ENCODE peak calls at places on chromosomes 16 and 17, in five cellular contexts. Q is sigmoid colon, R is heart left ventricle, B is substantia nigra, I is NCI-H510A. U is an unnamed sample.

GRCh38 chr17:70772761-70773160 is 603.4 kb downstream of the KCNJ2 start:
- DNase-seq in R (no peak), Q (no peak), B (no peak), I (no peak), U (no peak)

GRCh38 chr16:58509256-58510096 is 5.8 kb upstream of the SETD6 start:
- DNase-seq in Q (peak), R (no peak), I (no peak), B (no peak), U (no peak)

GRCh38 chr17:57705921-57706695 is 39.0 kb downstream of the CCDC182 start:
- DNase-seq in B (no peak), R (no peak), I (no peak), Q (no peak), U (no peak)

GRCh38 chr16:75011634-75012307 is 12.9 kb downstream of the ZNRF1 start:
- DNase-seq in I (no peak), R (peak), B (no peak), Q (no peak), U (no peak)

GRCh38 chr16:27639588-27640276 is 89.8 kb downstream of the KATNIP start:
- DNase-seq in Q (no peak), R (no peak), I (peak), B (no peak), U (peak)

GRCh38 chr16:2229091-2229490 is 5.7 kb downstream of the E4F1 start:
- DNase-seq in B (no peak), R (no peak), I (no peak), Q (no peak), U (no peak)

GRCh38 chr16:54526916-54527315 is 240.3 kb upstream of the IRX3 start:
- DNase-seq in R (no peak), Q (no peak), B (no peak), I (no peak), U (no peak)

GRCh38 chr17:55356440-55357328 is 65.0 kb downstream of the MMD start:
- DNase-seq in I (peak), R (peak), B (no peak), Q (peak), U (peak)

GRCh38 chr17:21177401-21177800 is 36.6 kb downstream of the TMEM11 start:
- DNase-seq in Q (peak), R (no peak), I (no peak), B (no peak), U (peak)

GRCh38 chr16:75460441-75460840 is 4.0 kb downstream of the TMEM170A start:
- DNase-seq in I (no peak), Q (no peak), R (no peak), B (no peak), U (peak)

GRCh38 chr16:81265658-81266451 is 27.4 kb downstream of the BCO1 start:
- DNase-seq in Q (peak), I (no peak), B (no peak), R (peak), U (no peak)

GRCh38 chr16:14050297-14051027 is 20.7 kb upstream of the MRTFB start:
- DNase-seq in R (no peak), Q (no peak), I (no peak), B (no peak), U (peak)

GRCh38 chr16:68381363-68381724 is 67.0 kb downstream of the SMPD3 start:
- DNase-seq in R (no peak), Q (no peak), B (no peak), I (no peak), U (no peak)

GRCh38 chr17:41340496-41340895 is 10.1 kb downstream of the KRT33A start:
- DNase-seq in B (no peak), R (no peak), I (no peak), Q (no peak), U (no peak)

GRCh38 chr17:42744806-42745617 is at the start of gene EZH1:
- DNase-seq in Q (peak), R (peak), I (peak), B (peak), U (peak)

GRCh38 chr17:81277421-81277820 is 17.7 kb downstream of the SLC38A10 start:
- DNase-seq in R (peak), B (no peak), I (no peak), Q (peak), U (no peak)

GRCh38 chr17:39750131-39751015 is 12.6 kb downstream of the GRB7 start:
- DNase-seq in R (peak), Q (peak), B (no peak), I (no peak), U (peak)

GRCh38 chr16:27681681-27682080 is 131.7 kb downstream of the KATNIP start:
- DNase-seq in I (no peak), B (no peak), Q (no peak), R (no peak), U (no peak)

GRCh38 chr17:74326506-74326905 is 480 bp downstream of the KIF19 start:
- DNase-seq in B (no peak), I (no peak), Q (no peak), R (no peak), U (peak)

GRCh38 chr17:1043601-1044251 is 46.8 kb downstream of the TIMM22 start:
- DNase-seq in Q (peak), I (no peak), B (no peak), R (peak), U (peak)

GRCh38 chr17:801660-802059 is 19.5 kb downstream of the MRM3 start:
- DNase-seq in Q (no peak), B (no peak), I (no peak), R (no peak), U (no peak)

GRCh38 chr17:55518549-55518948 is 7.3 kb upstream of the SMIM36 start:
- DNase-seq in B (no peak), R (no peak), Q (no peak), I (no peak), U (no peak)

GRCh38 chr16:12059216-12059769 is 82.8 kb downstream of the SNX29 start:
- DNase-seq in R (no peak), B (no peak), I (no peak), Q (no peak), U (no peak)

GRCh38 chr17:29573871-29574731 is 5.6 kb downstream of the TP53I13 start:
- DNase-seq in I (no peak), Q (peak), R (peak), B (no peak), U (peak)

GRCh38 chr17:37725021-37725585 is 19.8 kb downstream of the HNF1B start:
- DNase-seq in I (no peak), R (no peak), B (no peak), Q (no peak), U (no peak)

GRCh38 chr17:58172369-58173071 is 5.7 kb downstream of the OR4D2 start:
- DNase-seq in I (peak), B (no peak), R (no peak), Q (no peak), U (peak)

GRCh38 chr17:30969989-30970680 is 704 bp upstream of the RNF135 start:
- DNase-seq in R (no peak), Q (no peak), B (no peak), I (peak), U (peak)

GRCh38 chr16:20901441-20902112 is 1.0 kb downstream of the LYRM1 start:
- DNase-seq in R (peak), B (no peak), I (peak), Q (peak), U (peak)

GRCh38 chr16:65224994-65225393 is 103.1 kb upstream of the CDH11 start:
- DNase-seq in R (no peak), B (no peak), Q (no peak), I (no peak), U (no peak)

GRCh38 chr16:4733747-4734062 is 366 bp downstream of the ANKS3 start:
- DNase-seq in B (no peak), R (no peak), Q (peak), I (no peak), U (no peak)

U was measured in H7.